ENCODE peak calls at places on chromosomes 12 and 14, in six cellular contexts. Z is tibial artery; C is upper lobe of left lung; Y is PC-3; O is uterus; M is CD8-positive, alpha-beta memory T cell. V is an unnamed sample.
A peak's percentile ranks its signal among the peaks of the same experiment; 100 is the strongest.

GRCh38 chr14:68671899-68672298 is 121.0 kb downstream of the ZFP36L1 start:
- DNase-seq in M (no peak), Y (no peak), O (no peak), Z (peak; percentile 32), C (no peak), V (no peak)

GRCh38 chr14:105622329-105622955 is 96.1 kb downstream of the TMEM121 start:
- DNase-seq in M (no peak), Z (no peak), Y (no peak), O (no peak), C (no peak), V (no peak)

GRCh38 chr12:124809878-124810277 is 53.8 kb downstream of the SCARB1 start:
- DNase-seq in Y (peak; percentile 21), C (no peak), O (no peak), Z (no peak), M (no peak), V (no peak)

GRCh38 chr12:94139816-94140215 is 8.6 kb upstream of the PLXNC1 start:
- DNase-seq in Y (no peak), C (no peak), O (no peak), M (no peak), Z (no peak), V (no peak)

GRCh38 chr12:122094735-122095561 is 16.4 kb downstream of the MLXIP start:
- DNase-seq in Z (no peak), O (no peak), M (no peak), Y (no peak), C (no peak), V (peak; percentile 50)

GRCh38 chr12:75905975-75906374 is 125.6 kb downstream of the PHLDA1 start:
- DNase-seq in Z (no peak), C (no peak), O (no peak), Y (no peak), M (no peak), V (no peak)

GRCh38 chr12:39235990-39236767 is 206.7 kb downstream of the KIF21A start:
- DNase-seq in C (no peak), Y (peak; percentile 89), Z (no peak), M (no peak), O (no peak), V (no peak)

GRCh38 chr12:127257366-127257935 is 1009.5 kb upstream of the TMEM132C start:
- DNase-seq in C (no peak), Y (peak; percentile 50), Z (no peak), M (no peak), O (no peak), V (peak; percentile 96)

GRCh38 chr12:75360920-75361319 is 26.4 kb downstream of the GLIPR1L1 start:
- DNase-seq in C (no peak), O (no peak), M (no peak), Y (no peak), Z (no peak), V (no peak)

DNA sequence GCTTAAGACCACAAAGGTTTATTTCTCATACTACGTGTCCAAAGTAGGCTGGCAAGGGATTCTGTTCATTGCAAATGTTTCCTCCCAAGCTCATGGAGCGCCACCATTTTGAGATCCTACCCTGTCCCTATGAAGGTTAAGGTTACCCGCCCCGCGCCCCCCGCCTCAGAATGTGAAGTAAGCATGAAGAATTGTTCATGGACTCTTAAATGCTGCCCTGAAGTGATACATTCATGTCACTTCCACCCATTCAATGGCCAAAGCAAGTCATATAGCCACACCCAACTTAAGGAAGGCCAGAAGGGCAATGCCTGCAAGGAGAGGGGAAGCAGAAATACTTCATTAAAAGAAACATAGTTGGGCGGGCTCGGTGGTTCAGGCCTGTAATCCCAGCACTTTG is 4.2 kb downstream of the TMEM253 start:
- DNase-seq in C (no peak), O (no peak), Y (no peak), M (no peak), Z (no peak), V (no peak)
- H3K4me3 ChIP-seq in C (no peak overlapping the region), O (no peak overlapping the region), Y (no peak overlapping the region), M (no peak overlapping the region), Z (no peak overlapping the region), V (peak overlapping the region; percentile 92)

DNA sequence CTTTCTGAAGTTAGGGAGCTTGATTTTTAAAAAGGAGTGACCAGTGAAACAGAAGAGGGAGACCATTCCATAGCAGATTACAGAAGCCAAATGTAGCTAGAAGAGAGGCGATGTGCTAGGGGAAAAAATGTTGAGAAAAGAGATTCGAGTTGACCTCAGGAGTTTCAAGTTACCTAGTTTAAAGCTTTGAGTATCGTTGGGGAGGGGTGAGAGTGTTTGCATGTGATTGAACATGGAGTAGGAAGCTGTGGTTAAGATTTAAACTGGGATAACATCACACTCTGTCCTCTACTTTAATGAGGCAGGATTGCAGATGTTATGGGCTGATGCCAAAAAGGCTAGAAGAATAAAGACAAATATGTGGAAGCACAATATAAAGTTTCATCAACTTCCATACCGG is 3.7 kb downstream of the LETMD1 start:
- DNase-seq in M (no peak), O (no peak), Y (no peak), C (no peak), Z (no peak), V (no peak)
- H3K27me3 ChIP-seq in M (no peaks in the 10 kb centered on the region), O (no peaks in the 10 kb centered on the region), Y (no peaks in the 10 kb centered on the region), C (no peaks in the 10 kb centered on the region), Z (no peaks in the 10 kb centered on the region), V (no peaks in the 10 kb centered on the region)

GRCh38 chr12:108596854-108597558 is 878 bp downstream of the TMEM119 start:
- DNase-seq in Y (no peak), O (no peak), M (no peak), C (no peak), Z (no peak), V (no peak)
- H3K4me3 ChIP-seq in Y (no peak overlapping the region), O (peak overlapping the region; percentile 28), M (no peak overlapping the region), C (peak overlapping the region; percentile 3), Z (peak overlapping the region; percentile 5), V (no peak overlapping the region)

DNA sequence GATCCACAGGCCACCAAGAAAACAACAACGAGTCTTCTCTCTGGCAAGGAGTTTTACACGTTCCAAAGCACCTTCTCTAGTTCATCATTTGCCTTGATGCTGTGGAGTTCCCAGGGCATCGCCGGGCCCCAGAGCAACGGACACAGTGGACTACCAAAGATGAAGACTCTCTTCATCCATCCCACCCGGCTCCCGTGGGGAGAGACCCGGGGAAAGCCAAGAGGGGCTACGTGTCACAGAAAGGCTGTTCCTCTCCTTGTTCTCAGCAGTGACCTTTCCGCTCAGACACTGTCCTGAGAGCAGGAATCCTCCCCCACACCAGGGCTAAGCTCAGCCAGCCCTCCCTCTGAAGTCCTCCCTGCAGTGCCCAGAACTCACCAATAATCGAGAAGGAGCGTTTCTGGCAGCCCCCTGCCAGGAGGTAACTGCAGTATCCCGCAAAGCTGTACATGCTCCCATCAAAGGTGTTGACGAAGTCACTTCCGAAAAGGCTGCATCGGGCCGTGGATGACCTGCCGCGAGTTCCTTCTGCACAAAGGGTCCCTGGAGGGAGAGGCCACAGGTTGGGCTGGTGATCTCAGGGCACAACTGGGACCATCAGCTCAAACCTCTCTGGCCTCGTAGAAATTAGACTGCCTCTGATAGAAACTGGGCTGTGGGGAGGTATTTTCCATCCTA is 3.5 kb downstream of the VWF start:
- DNase-seq in Z (no peak), Y (no peak), C (no peak), O (no peak), M (no peak), V (no peak)
- H3K27me3 ChIP-seq in Z (peaks cover 3% of the 10 kb centered on the region), Y (no peaks in the 10 kb centered on the region), C (no peaks in the 10 kb centered on the region), O (no peaks in the 10 kb centered on the region), M (peaks cover 4% of the 10 kb centered on the region), V (no peaks in the 10 kb centered on the region)

GRCh38 chr12:128806573-128806972 is 17.2 kb downstream of the SLC15A4 start:
- DNase-seq in Y (no peak), M (no peak), Z (no peak), O (no peak), C (no peak), V (no peak)
- H3K4me3 ChIP-seq in Y (no peak overlapping the region), M (no peak overlapping the region), Z (no peak overlapping the region), O (no peak overlapping the region), C (no peak overlapping the region), V (no peak overlapping the region)